ENCODE peak calls at places on chromosomes 5 and 9, in five cellular contexts. One of them, this sample, is unnamed.
A peak's percentile ranks its signal among the peaks of the same experiment; 100 is the strongest.

GRCh38 chr5:125176005-125176390 is 429.6 kb upstream of the ZNF608 start:
- DNase-seq in mesendoderm: no peak
- DNase-seq in IMR-90: no peak
- DNase-seq in endothelial cell of umbilical vein: no peak
- DNase-seq in fibroblast of lung: no peak
- DNase-seq in this sample: no peak

GRCh38 chr5:72106922-72107873 is at the start of gene MAP1B:
- DNase-seq in mesendoderm: peak; percentile 98
- DNase-seq in IMR-90: peak; percentile 73
- DNase-seq in endothelial cell of umbilical vein: peak; percentile 56
- DNase-seq in fibroblast of lung: peak; percentile 58
- DNase-seq in this sample: peak; percentile 86

GRCh38 chr9:93958121-93958874 is 3.1 kb upstream of the BARX1 start:
- DNase-seq in mesendoderm: peak; percentile 59
- DNase-seq in IMR-90: no peak
- DNase-seq in endothelial cell of umbilical vein: no peak
- DNase-seq in fibroblast of lung: no peak
- DNase-seq in this sample: no peak

GRCh38 chr5:1140188-1140817 is 28.4 kb upstream of the SLC12A7 start:
- DNase-seq in mesendoderm: peak; percentile 55
- DNase-seq in IMR-90: peak; percentile 31
- DNase-seq in endothelial cell of umbilical vein: peak; percentile 42
- DNase-seq in fibroblast of lung: peak; percentile 28
- DNase-seq in this sample: peak; percentile 50

GRCh38 chr5:179167871-179168451 is 107.8 kb downstream of the ZNF354C start:
- DNase-seq in mesendoderm: no peak
- DNase-seq in IMR-90: no peak
- DNase-seq in endothelial cell of umbilical vein: no peak
- DNase-seq in fibroblast of lung: no peak
- DNase-seq in this sample: no peak

GRCh38 chr5:156934450-156935211 is 28.4 kb downstream of the TIMD4 start:
- DNase-seq in mesendoderm: peak; percentile 46
- DNase-seq in IMR-90: no peak
- DNase-seq in endothelial cell of umbilical vein: no peak
- DNase-seq in fibroblast of lung: no peak
- DNase-seq in this sample: peak; percentile 10

GRCh38 chr5:177129206-177129605 is 4.4 kb upstream of the NSD1 start:
- DNase-seq in mesendoderm: no peak
- DNase-seq in IMR-90: no peak
- DNase-seq in endothelial cell of umbilical vein: no peak
- DNase-seq in fibroblast of lung: no peak
- DNase-seq in this sample: no peak

GRCh38 chr5:148849461-148849860 is 23.1 kb downstream of the ADRB2 start:
- DNase-seq in mesendoderm: no peak
- DNase-seq in IMR-90: no peak
- DNase-seq in endothelial cell of umbilical vein: no peak
- DNase-seq in fibroblast of lung: no peak
- DNase-seq in this sample: no peak

GRCh38 chr5:67187318-67187717 is 9.3 kb downstream of the CD180 start:
- DNase-seq in mesendoderm: no peak
- DNase-seq in IMR-90: no peak
- DNase-seq in endothelial cell of umbilical vein: no peak
- DNase-seq in fibroblast of lung: no peak
- DNase-seq in this sample: no peak

GRCh38 chr5:132850066-132850465 is 16.2 kb downstream of the GDF9 start:
- DNase-seq in mesendoderm: no peak
- DNase-seq in IMR-90: peak; percentile 84
- DNase-seq in endothelial cell of umbilical vein: no peak
- DNase-seq in fibroblast of lung: no peak
- DNase-seq in this sample: peak; percentile 43

GRCh38 chr5:75558972-75559632 is 47.4 kb downstream of the POLK start:
- DNase-seq in mesendoderm: no peak
- DNase-seq in IMR-90: no peak
- DNase-seq in endothelial cell of umbilical vein: peak; percentile 94
- DNase-seq in fibroblast of lung: peak; percentile 6
- DNase-seq in this sample: peak; percentile 22

GRCh38 chr9:130118841-130119520 is 53.2 kb upstream of the NCS1 start:
- DNase-seq in mesendoderm: peak; percentile 82
- DNase-seq in IMR-90: peak; percentile 60
- DNase-seq in endothelial cell of umbilical vein: no peak
- DNase-seq in fibroblast of lung: peak; percentile 51
- DNase-seq in this sample: peak; percentile 23

GRCh38 chr5:132674671-132675506 is 1.1 kb downstream of the IL4 start:
- DNase-seq in mesendoderm: no peak
- DNase-seq in IMR-90: peak; percentile 98
- DNase-seq in endothelial cell of umbilical vein: peak; percentile 76
- DNase-seq in fibroblast of lung: peak; percentile 95
- DNase-seq in this sample: peak; percentile 96

GRCh38 chr5:39400711-39401385 is 23.9 kb downstream of the DAB2 start:
- DNase-seq in mesendoderm: peak; percentile 31
- DNase-seq in IMR-90: peak; percentile 67
- DNase-seq in endothelial cell of umbilical vein: no peak
- DNase-seq in fibroblast of lung: peak; percentile 31
- DNase-seq in this sample: peak; percentile 53

GRCh38 chr9:5895782-5896181 is 5.1 kb downstream of the MLANA start:
- DNase-seq in mesendoderm: no peak
- DNase-seq in IMR-90: no peak
- DNase-seq in endothelial cell of umbilical vein: peak; percentile 14
- DNase-seq in fibroblast of lung: no peak
- DNase-seq in this sample: no peak

GRCh38 chr5:142095651-142096330 is 12.8 kb upstream of the NDFIP1 start:
- DNase-seq in mesendoderm: no peak
- DNase-seq in IMR-90: no peak
- DNase-seq in endothelial cell of umbilical vein: no peak
- DNase-seq in fibroblast of lung: no peak
- DNase-seq in this sample: no peak

GRCh38 chr5:57735754-57736153 is 253.1 kb upstream of the ACTBL2 start:
- DNase-seq in mesendoderm: no peak
- DNase-seq in IMR-90: peak; percentile 96
- DNase-seq in endothelial cell of umbilical vein: peak; percentile 70
- DNase-seq in fibroblast of lung: peak; percentile 91
- DNase-seq in this sample: peak; percentile 84

GRCh38 chr9:114500583-114501292 is 4.5 kb downstream of the WHRN start:
- DNase-seq in mesendoderm: no peak
- DNase-seq in IMR-90: no peak
- DNase-seq in endothelial cell of umbilical vein: no peak
- DNase-seq in fibroblast of lung: no peak
- DNase-seq in this sample: no peak

GRCh38 chr9:121249563-121249962 is 18.4 kb upstream of the GSN start:
- DNase-seq in mesendoderm: no peak
- DNase-seq in IMR-90: no peak
- DNase-seq in endothelial cell of umbilical vein: no peak
- DNase-seq in fibroblast of lung: no peak
- DNase-seq in this sample: no peak

GRCh38 chr9:121252104-121252851 is 15.7 kb upstream of the GSN start:
- DNase-seq in mesendoderm: no peak
- DNase-seq in IMR-90: no peak
- DNase-seq in endothelial cell of umbilical vein: no peak
- DNase-seq in fibroblast of lung: no peak
- DNase-seq in this sample: no peak

GRCh38 chr9:121242955-121243346 is 25.0 kb upstream of the GSN start:
- DNase-seq in mesendoderm: no peak
- DNase-seq in IMR-90: no peak
- DNase-seq in endothelial cell of umbilical vein: no peak
- DNase-seq in fibroblast of lung: no peak
- DNase-seq in this sample: no peak

GRCh38 chr9:121242219-121242954 is 25.6 kb upstream of the GSN start:
- DNase-seq in mesendoderm: no peak
- DNase-seq in IMR-90: peak; percentile 73
- DNase-seq in endothelial cell of umbilical vein: no peak
- DNase-seq in fibroblast of lung: peak; percentile 58
- DNase-seq in this sample: peak; percentile 75

GRCh38 chr9:121246821-121247511 is 21.0 kb upstream of the GSN start:
- DNase-seq in mesendoderm: no peak
- DNase-seq in IMR-90: peak; percentile 93
- DNase-seq in endothelial cell of umbilical vein: no peak
- DNase-seq in fibroblast of lung: peak; percentile 77
- DNase-seq in this sample: peak; percentile 79
- H3K9ac ChIP-seq in mesendoderm: no peak overlapping the region
- H3K9ac ChIP-seq in IMR-90: no peak overlapping the region
- H3K9ac ChIP-seq in endothelial cell of umbilical vein: no peak overlapping the region
- H3K9ac ChIP-seq in fibroblast of lung: no peak overlapping the region
- H3K9ac ChIP-seq in this sample: peak overlapping the region; percentile 33

DNA sequence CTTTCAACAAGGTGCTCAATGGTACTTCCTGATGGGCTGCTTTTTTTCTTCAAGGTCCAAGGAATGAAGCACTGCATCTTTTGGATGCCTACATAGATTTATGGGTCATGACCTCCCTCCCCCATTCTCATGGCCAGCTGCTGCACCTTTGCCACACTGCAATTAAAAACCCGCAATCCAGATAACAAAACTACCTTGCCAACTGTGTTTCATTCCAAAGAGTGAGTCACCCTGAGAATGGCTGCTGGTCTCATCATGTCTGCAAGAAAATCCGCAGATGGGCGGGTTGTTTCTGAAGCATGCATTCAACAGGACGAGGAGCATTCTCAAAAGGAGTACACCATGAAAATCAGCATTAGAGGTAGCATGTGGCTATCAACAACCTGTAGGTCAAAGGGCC is 139.8 kb downstream of the ELAVL2 start:
- DNase-seq in mesendoderm: peak; percentile 82
- DNase-seq in IMR-90: no peak
- DNase-seq in endothelial cell of umbilical vein: no peak
- DNase-seq in fibroblast of lung: no peak
- DNase-seq in this sample: no peak
- H3K9ac ChIP-seq in mesendoderm: no peak overlapping the region
- H3K9ac ChIP-seq in IMR-90: no peak overlapping the region
- H3K9ac ChIP-seq in endothelial cell of umbilical vein: no peak overlapping the region
- H3K9ac ChIP-seq in fibroblast of lung: no peak overlapping the region
- H3K9ac ChIP-seq in this sample: no peak overlapping the region

DNA sequence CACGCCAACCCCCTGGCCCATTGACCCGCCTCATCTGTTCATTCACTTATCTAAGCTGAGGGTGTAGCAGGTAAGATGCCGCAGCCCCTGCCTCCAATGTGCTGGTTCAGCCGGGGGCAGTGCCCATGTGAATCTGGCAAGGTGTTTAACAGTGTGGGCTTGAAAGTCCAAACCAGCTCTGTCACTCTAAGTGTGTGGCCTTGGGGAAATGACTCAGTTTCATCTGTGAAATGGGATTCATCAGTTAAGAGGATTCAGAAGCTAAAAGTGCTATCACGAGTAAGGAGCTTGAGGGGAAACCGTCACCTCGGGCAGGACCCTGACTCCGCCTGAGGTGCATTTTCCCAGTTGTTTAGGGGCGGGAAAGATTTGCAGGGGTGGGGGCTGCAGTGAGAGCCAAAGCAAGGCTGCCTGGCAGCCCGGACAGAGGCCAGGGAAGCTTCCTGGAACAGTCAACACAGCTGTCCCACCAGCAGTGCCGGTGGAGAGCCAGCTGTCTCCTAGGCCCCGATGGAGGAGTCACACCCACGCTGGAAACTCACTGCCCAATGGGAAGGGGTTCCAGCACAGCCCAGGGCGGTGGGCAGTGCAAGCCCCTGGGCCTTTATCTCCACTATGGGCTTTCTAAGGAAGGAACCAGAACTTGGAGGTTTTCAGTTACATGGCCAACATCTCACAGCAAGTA is 9.7 kb upstream of the URM1 start:
- DNase-seq in mesendoderm: no peak
- DNase-seq in IMR-90: no peak
- DNase-seq in endothelial cell of umbilical vein: no peak
- DNase-seq in fibroblast of lung: no peak
- DNase-seq in this sample: no peak
- H3K9ac ChIP-seq in mesendoderm: no peak overlapping the region
- H3K9ac ChIP-seq in IMR-90: no peak overlapping the region
- H3K9ac ChIP-seq in endothelial cell of umbilical vein: no peak overlapping the region
- H3K9ac ChIP-seq in fibroblast of lung: no peak overlapping the region
- H3K9ac ChIP-seq in this sample: peak overlapping the region; percentile 63

DNA sequence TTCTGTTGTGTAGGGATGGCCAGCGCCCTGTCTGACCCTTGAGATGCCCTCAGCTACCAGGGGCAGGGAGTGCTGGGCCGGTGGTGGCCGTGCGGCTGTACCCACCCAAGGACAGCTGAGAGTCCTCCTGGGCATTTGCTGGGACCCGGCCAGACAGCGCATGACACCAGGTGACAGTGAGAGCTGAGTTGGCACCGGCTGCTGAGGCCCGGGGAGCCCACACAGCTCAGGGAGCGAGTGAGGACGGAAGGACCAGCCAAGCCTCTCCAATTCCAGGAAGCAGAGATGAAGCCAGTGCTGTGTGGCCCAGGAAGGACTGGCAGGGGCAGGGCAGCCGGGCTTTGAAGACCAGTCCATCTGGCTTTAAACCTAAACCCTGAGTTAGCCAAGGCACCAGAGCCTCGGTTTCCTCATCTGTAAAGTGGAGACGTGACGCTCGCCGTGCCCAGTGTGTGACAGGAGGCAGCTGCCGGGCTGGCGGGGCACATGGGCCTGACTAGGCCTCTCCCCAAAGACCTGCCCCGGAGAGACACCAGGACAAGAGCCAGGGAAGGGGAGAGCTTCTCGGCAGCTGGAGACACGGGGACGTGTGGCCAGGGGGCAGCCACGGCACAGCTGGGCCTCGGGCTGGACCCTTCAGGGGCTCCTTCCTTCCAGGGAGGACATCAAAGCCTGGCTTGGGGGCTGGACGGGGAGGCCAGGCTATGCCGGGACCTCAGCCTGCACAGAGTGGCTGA is 3.0 kb upstream of the AGPAT2 start:
- DNase-seq in mesendoderm: no peak
- DNase-seq in IMR-90: no peak
- DNase-seq in endothelial cell of umbilical vein: no peak
- DNase-seq in fibroblast of lung: no peak
- DNase-seq in this sample: no peak
- H3K9ac ChIP-seq in mesendoderm: no peak overlapping the region
- H3K9ac ChIP-seq in IMR-90: no peak overlapping the region
- H3K9ac ChIP-seq in endothelial cell of umbilical vein: no peak overlapping the region
- H3K9ac ChIP-seq in fibroblast of lung: no peak overlapping the region
- H3K9ac ChIP-seq in this sample: no peak overlapping the region

DNA sequence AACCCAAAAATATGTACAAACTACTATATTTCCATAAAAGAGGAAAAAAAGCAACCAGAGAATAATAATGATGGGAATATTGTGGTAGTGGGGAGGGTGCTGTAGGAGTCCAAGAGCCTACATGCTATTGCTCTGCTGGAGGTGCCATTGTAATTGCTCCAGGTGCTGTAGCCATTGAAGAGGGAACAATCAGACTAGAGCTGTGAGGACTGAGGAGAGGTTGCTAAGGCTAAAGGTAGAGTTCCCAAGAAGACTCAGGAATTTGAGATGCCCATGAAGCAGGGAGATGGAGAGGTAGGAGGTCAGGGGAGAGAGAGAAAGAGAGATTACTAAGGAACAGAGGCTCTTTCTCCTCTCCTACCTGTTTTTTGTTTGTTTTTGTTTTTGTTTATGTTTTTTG is 394.0 kb downstream of the DMRTA1 start:
- DNase-seq in mesendoderm: peak; percentile 5
- DNase-seq in IMR-90: no peak
- DNase-seq in endothelial cell of umbilical vein: no peak
- DNase-seq in fibroblast of lung: no peak
- DNase-seq in this sample: no peak
- H3K9ac ChIP-seq in mesendoderm: no peak overlapping the region
- H3K9ac ChIP-seq in IMR-90: no peak overlapping the region
- H3K9ac ChIP-seq in endothelial cell of umbilical vein: no peak overlapping the region
- H3K9ac ChIP-seq in fibroblast of lung: no peak overlapping the region
- H3K9ac ChIP-seq in this sample: no peak overlapping the region

This sample was measured in adipocyte.